ENCODE peak calls at places on chromosomes 7 and 10, in nine cellular contexts. D is left lung; S is ovary; Y is psoas muscle; A is CD8-positive, alpha-beta memory T cell; J is body of pancreas; V is fibroblast of lung; N is PC-3; C is sigmoid colon. M is an unnamed sample.

GRCh38 chr10:49197171-49197570 is 9.0 kb upstream of the TMEM273 start:
- DNase-seq in D (no peak), S (no peak), Y (no peak), A (no peak), J (no peak), V (no peak), N (no peak), C (no peak), M (no peak)

GRCh38 chr7:2726316-2727018 is 38.5 kb downstream of the AMZ1 start:
- DNase-seq in D (peak; percentile 17), S (no peak), Y (no peak), A (no peak), J (no peak), V (no peak), N (no peak), C (peak; percentile 59), M (no peak)

GRCh38 chr7:4174016-4174415 is 508.1 kb upstream of the FOXK1 start:
- DNase-seq in D (no peak), S (no peak), Y (no peak), A (no peak), J (no peak), V (no peak), N (no peak), C (no peak), M (no peak)

GRCh38 chr7:128030263-128030998 is 806 bp downstream of the LRRC4 start:
- DNase-seq in D (no peak), S (no peak), Y (no peak), A (no peak), J (no peak), V (no peak), N (no peak), C (no peak), M (no peak)

GRCh38 chr10:58695022-58695421 is 182.3 kb downstream of the BICC1 start:
- DNase-seq in D (no peak), S (no peak), Y (no peak), A (no peak), J (no peak), V (peak; percentile 51), N (no peak), C (no peak), M (no peak)

GRCh38 chr7:149414171-149414570 is 46.7 kb downstream of the ZNF777 start:
- DNase-seq in D (no peak), S (no peak), Y (no peak), A (no peak), J (no peak), V (no peak), N (no peak), C (no peak), M (no peak)

GRCh38 chr10:50396491-50397311 is 145.4 kb upstream of the ASAH2 start:
- DNase-seq in D (no peak), S (no peak), Y (no peak), A (no peak), J (no peak), V (peak; percentile 84), N (peak; percentile 73), C (no peak), M (no peak)

GRCh38 chr10:115402690-115403089 is 309.5 kb downstream of the ATRNL1 start:
- DNase-seq in D (no peak), S (no peak), Y (no peak), A (no peak), J (no peak), V (peak; percentile 56), N (peak; percentile 44), C (no peak), M (no peak)

GRCh38 chr7:134477954-134478353 is 19.1 kb upstream of the AKR1B1 start:
- DNase-seq in D (no peak), S (no peak), Y (no peak), A (no peak), J (no peak), V (peak; percentile 57), N (no peak), C (no peak), M (no peak)

GRCh38 chr10:106582291-106582690 is 582.2 kb downstream of the SORCS1 start:
- DNase-seq in D (no peak), S (no peak), Y (no peak), A (no peak), J (no peak), V (peak; percentile 22), N (peak; percentile 55), C (no peak), M (no peak)

GRCh38 chr7:117155694-117156093 is 167.2 kb downstream of the WNT2 start:
- DNase-seq in D (no peak), S (no peak), Y (no peak), A (no peak), J (no peak), V (no peak), N (no peak), C (no peak), M (no peak)

GRCh38 chr10:70347321-70347720 is 35.1 kb downstream of the LRRC20 start:
- DNase-seq in D (no peak), S (no peak), Y (no peak), A (no peak), J (no peak), V (no peak), N (no peak), C (peak; percentile 38), M (no peak)

GRCh38 chr7:130154501-130155317 is 50.5 kb downstream of the TMEM209 start:
- DNase-seq in D (no peak), S (no peak), Y (peak; percentile 36), A (no peak), J (peak; percentile 81), V (no peak), N (peak; percentile 19), C (no peak), M (no peak)
- H3K27ac ChIP-seq in D (no peak overlapping the region), S (no peak overlapping the region), Y (no peak overlapping the region), A (no peak overlapping the region), J (peak overlapping the region; percentile 70), V (no peak overlapping the region), N (no peak overlapping the region), C (no peak overlapping the region), M (no peak overlapping the region)

DNA sequence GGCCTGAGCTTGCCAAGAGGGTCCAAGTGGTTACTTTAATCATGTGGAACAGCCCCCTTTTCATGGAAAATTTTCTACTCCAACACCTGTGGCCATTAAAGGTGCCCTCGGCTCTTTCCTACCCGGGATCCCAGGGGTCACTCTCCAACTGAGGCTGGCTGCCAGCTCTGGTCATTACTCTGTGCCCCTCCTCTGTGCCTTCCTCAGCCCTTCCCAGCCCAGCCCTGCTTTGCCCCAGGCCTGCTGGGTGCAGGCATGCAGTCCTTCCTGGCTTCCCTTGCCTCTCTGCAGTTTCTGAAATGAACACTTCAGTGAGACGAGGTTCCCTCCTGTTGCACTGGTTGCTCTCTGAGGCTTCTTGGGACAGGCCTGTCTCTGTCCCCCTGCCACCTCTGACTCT is 951.1 kb upstream of the ZNF722 start:
- DNase-seq in D (no peak), S (no peak), Y (no peak), A (no peak), J (no peak), V (no peak), N (no peak), C (no peak), M (no peak)
- H3K9me3 ChIP-seq in D (no peaks in the 10 kb centered on the region), S (no peaks in the 10 kb centered on the region), Y (peaks cover 3% of the 10 kb centered on the region), A (no peaks in the 10 kb centered on the region), J (no peaks in the 10 kb centered on the region), V (no peaks in the 10 kb centered on the region), N (no peaks in the 10 kb centered on the region), C (no peaks in the 10 kb centered on the region), M (peaks cover 4% of the 10 kb centered on the region)

GRCh38 chr10:110995301-110995700 is 75.9 kb downstream of the SHOC2 start:
- DNase-seq in D (no peak), S (no peak), Y (no peak), A (no peak), J (no peak), V (no peak), N (no peak), C (no peak), M (no peak)
- H3K36me3 ChIP-seq in D (no peaks in the 10 kb centered on the region), S (no peaks in the 10 kb centered on the region), Y (no peaks in the 10 kb centered on the region), A (no peaks in the 10 kb centered on the region), J (no peaks in the 10 kb centered on the region), V (no peaks in the 10 kb centered on the region), N (no peaks in the 10 kb centered on the region), C (no peaks in the 10 kb centered on the region), M (peaks cover 13% of the 10 kb centered on the region)

DNA sequence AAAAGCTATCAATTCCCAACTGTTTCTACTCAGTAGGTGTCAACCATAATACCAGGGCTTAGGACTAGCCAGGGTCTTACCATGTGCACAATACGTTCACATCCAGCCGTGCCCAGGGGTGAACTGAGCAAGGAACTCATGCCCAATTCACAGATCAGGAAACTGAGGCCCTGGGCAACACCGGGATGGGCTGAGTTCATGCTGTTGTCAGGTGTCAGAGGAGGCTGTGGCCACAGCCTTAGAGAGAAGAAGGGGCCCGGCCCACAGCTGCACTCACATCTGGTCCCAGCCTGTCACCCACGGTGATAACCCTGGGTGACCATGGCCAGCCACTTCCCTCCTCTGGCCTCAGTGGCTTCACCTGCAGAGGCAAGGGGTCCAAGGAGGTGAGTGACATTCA is 92.0 kb downstream of the FAM53B start:
- DNase-seq in D (no peak), S (no peak), Y (no peak), A (no peak), J (no peak), V (no peak), N (no peak), C (no peak), M (no peak)
- H3K27ac ChIP-seq in D (peak overlapping the region; percentile 98), S (no peak overlapping the region), Y (peak overlapping the region; percentile 44), A (no peak overlapping the region), J (no peak overlapping the region), V (no peak overlapping the region), N (no peak overlapping the region), C (no peak overlapping the region), M (no peak overlapping the region)

GRCh38 chr7:36967387-36967786 is 243.1 kb upstream of the AOAH start:
- DNase-seq in D (peak; percentile 55), S (peak; percentile 57), Y (peak; percentile 36), A (no peak), J (peak; percentile 67), V (peak; percentile 55), N (peak; percentile 70), C (peak; percentile 83), M (peak; percentile 38)

GRCh38 chr7:36966636-36967035 is 242.3 kb upstream of the AOAH start:
- DNase-seq in D (no peak), S (no peak), Y (no peak), A (no peak), J (no peak), V (peak; percentile 22), N (no peak), C (no peak), M (no peak)

GRCh38 chr7:36965625-36966024 is 241.3 kb upstream of the AOAH start:
- DNase-seq in D (no peak), S (no peak), Y (no peak), A (no peak), J (no peak), V (no peak), N (no peak), C (no peak), M (no peak)

GRCh38 chr7:36964297-36964696 is 240.0 kb upstream of the AOAH start:
- DNase-seq in D (no peak), S (no peak), Y (no peak), A (no peak), J (no peak), V (no peak), N (no peak), C (no peak), M (no peak)

GRCh38 chr7:36966039-36966438 is 241.7 kb upstream of the AOAH start:
- DNase-seq in D (no peak), S (no peak), Y (no peak), A (no peak), J (no peak), V (peak; percentile 27), N (no peak), C (no peak), M (no peak)
- H3K9me3 ChIP-seq in D (no peaks in the 10 kb centered on the region), S (no peaks in the 10 kb centered on the region), Y (no peaks in the 10 kb centered on the region), A (no peaks in the 10 kb centered on the region), J (no peaks in the 10 kb centered on the region), V (no peaks in the 10 kb centered on the region), N (no peaks in the 10 kb centered on the region), C (no peaks in the 10 kb centered on the region), M (no peaks in the 10 kb centered on the region)